ENCODE peak calls at places on chromosomes 3 and 15, in ten cellular contexts. O is esophagus squamous epithelium, N is heart right ventricle, Z is heart left ventricle, J is stomach, H is H1, X is mucosa of descending colon, C is H9, Y is mammary epithelial cell, L is right lobe of liver. F is an unnamed sample. For H3K4me1, the result is how much of the 10 kb centered on the place peaks cover.

GRCh38 chr3:50243552-50243895 is 7.5 kb downstream of the GNAI2 start:
- DNase-seq in O (no peak), N (no peak), Z (no peak), J (no peak), H (no peak), X (no peak), C (no peak), Y (no peak), L (no peak), F (no peak)

GRCh38 chr3:46393554-46394434 is 13.1 kb downstream of the CCR5AS start:
- DNase-seq in O (no peak), N (no peak), Z (no peak), J (no peak), H (no peak), X (no peak), C (peak), Y (peak), L (no peak), F (no peak)

GRCh38 chr3:24365168-24365567 is 129.5 kb downstream of the THRB start:
- DNase-seq in O (no peak), N (peak), Z (peak), J (peak), H (no peak), X (peak), C (no peak), Y (peak), L (peak), F (peak)

GRCh38 chr15:94266000-94266399 is 34.6 kb downstream of the MCTP2 start:
- DNase-seq in O (no peak), N (no peak), Z (no peak), J (no peak), H (no peak), X (no peak), C (no peak), Y (no peak), L (no peak), F (no peak)

GRCh38 chr3:109532257-109533216 is 195.2 kb upstream of the DPPA4 start:
- DNase-seq in O (no peak), N (no peak), Z (no peak), J (peak), H (peak), X (no peak), C (peak), Y (peak), L (no peak), F (no peak)

GRCh38 chr3:178072931-178073330 is 463.3 kb upstream of the KCNMB2 start:
- DNase-seq in O (no peak), N (no peak), Z (no peak), J (no peak), H (no peak), X (no peak), C (no peak), Y (no peak), L (no peak), F (no peak)

GRCh38 chr15:40372966-40373365 is 9.6 kb upstream of the KNSTRN start:
- DNase-seq in O (no peak), N (no peak), Z (no peak), J (no peak), H (no peak), X (no peak), C (no peak), Y (no peak), L (no peak), F (no peak)

GRCh38 chr3:143036557-143036956 is 35.2 kb downstream of the U2SURP start:
- DNase-seq in O (no peak), N (no peak), Z (no peak), J (no peak), H (no peak), X (no peak), C (no peak), Y (no peak), L (no peak), F (no peak)

GRCh38 chr15:38534691-38535090 is 29.9 kb downstream of the RASGRP1 start:
- DNase-seq in O (no peak), N (no peak), Z (no peak), J (no peak), H (no peak), X (no peak), C (no peak), Y (no peak), L (no peak), F (no peak)

GRCh38 chr15:96428742-96429141 is 98.2 kb downstream of the NR2F2 start:
- DNase-seq in O (no peak), N (peak), Z (peak), J (no peak), H (no peak), X (no peak), C (no peak), Y (peak), L (no peak), F (peak)

GRCh38 chr3:140206196-140207040 is 271.4 kb downstream of the CLSTN2 start:
- DNase-seq in O (no peak), N (peak), Z (no peak), J (no peak), H (no peak), X (no peak), C (peak), Y (peak), L (no peak), F (no peak)

GRCh38 chr3:33962383-33962782 is 164.0 kb downstream of the PDCD6IP start:
- DNase-seq in O (no peak), N (no peak), Z (no peak), J (no peak), H (no peak), X (no peak), C (no peak), Y (no peak), L (no peak), F (no peak)

GRCh38 chr3:100206687-100207086 is 54.1 kb upstream of the TBC1D23 start:
- DNase-seq in O (no peak), N (no peak), Z (no peak), J (no peak), H (no peak), X (no peak), C (no peak), Y (no peak), L (no peak), F (no peak)

GRCh38 chr15:96232335-96232734 is 98.2 kb upstream of the NR2F2 start:
- DNase-seq in O (no peak), N (no peak), Z (no peak), J (no peak), H (no peak), X (no peak), C (no peak), Y (peak), L (no peak), F (no peak)

GRCh38 chr15:43270676-43271306 is 4.1 kb upstream of the TGM5 start:
- DNase-seq in O (no peak), N (no peak), Z (no peak), J (no peak), H (no peak), X (no peak), C (no peak), Y (no peak), L (no peak), F (no peak)

GRCh38 chr3:69288161-69288895 is 97.6 kb downstream of the FRMD4B start:
- DNase-seq in O (no peak), N (no peak), Z (no peak), J (no peak), H (peak), X (no peak), C (peak), Y (peak), L (no peak), F (no peak)

GRCh38 chr3:63387568-63387967 is 109.5 kb downstream of the SYNPR start:
- DNase-seq in O (no peak), N (no peak), Z (no peak), J (no peak), H (no peak), X (no peak), C (no peak), Y (peak), L (no peak), F (no peak)

GRCh38 chr3:197734667-197735318 is 1.9 kb downstream of the RUBCN start:
- DNase-seq in O (no peak), N (no peak), Z (no peak), J (no peak), H (no peak), X (no peak), C (no peak), Y (no peak), L (no peak), F (no peak)

GRCh38 chr15:66835558-66835878 is 133.5 kb downstream of the SMAD6 start:
- DNase-seq in O (no peak), N (peak), Z (peak), J (no peak), H (no peak), X (no peak), C (no peak), Y (no peak), L (no peak), F (no peak)

GRCh38 chr3:106333911-106334618 is 465.3 kb upstream of the CBLB start:
- DNase-seq in O (no peak), N (no peak), Z (no peak), J (no peak), H (no peak), X (no peak), C (no peak), Y (peak), L (no peak), F (no peak)

GRCh38 chr3:133412511-133413165 is 12.8 kb downstream of the BFSP2 start:
- DNase-seq in O (no peak), N (no peak), Z (no peak), J (no peak), H (no peak), X (no peak), C (no peak), Y (no peak), L (no peak), F (no peak)

GRCh38 chr3:190577225-190577624 is 63.3 kb downstream of the IL1RAP start:
- DNase-seq in O (no peak), N (no peak), Z (no peak), J (no peak), H (no peak), X (no peak), C (no peak), Y (no peak), L (no peak), F (no peak)

GRCh38 chr15:31977812-31978662 is 52.3 kb upstream of the CHRNA7 start:
- DNase-seq in O (no peak), N (peak), Z (peak), J (peak), H (peak), X (peak), C (peak), Y (no peak), L (peak), F (peak)

GRCh38 chr3:47647550-47647949 is 68.9 kb upstream of the CSPG5 start:
- DNase-seq in O (no peak), N (no peak), Z (no peak), J (no peak), H (no peak), X (no peak), C (no peak), Y (no peak), L (no peak), F (no peak)

GRCh38 chr15:60351066-60351465 is 46.7 kb downstream of the ANXA2 start:
- DNase-seq in O (no peak), N (no peak), Z (no peak), J (no peak), H (no peak), X (no peak), C (no peak), Y (peak), L (no peak), F (no peak)

GRCh38 chr15:93943607-93944006 is 287.8 kb upstream of the MCTP2 start:
- DNase-seq in O (no peak), N (no peak), Z (no peak), J (no peak), H (no peak), X (no peak), C (no peak), Y (no peak), L (no peak), F (no peak)

GRCh38 chr15:66004618-66005262 is 135.4 kb downstream of the RAB11A start:
- DNase-seq in O (no peak), N (peak), Z (peak), J (no peak), H (no peak), X (peak), C (no peak), Y (peak), L (no peak), F (no peak)

GRCh38 chr3:126621627-126622345 is 33.1 kb downstream of the TXNRD3 start:
- DNase-seq in O (no peak), N (no peak), Z (no peak), J (no peak), H (no peak), X (no peak), C (no peak), Y (peak), L (no peak), F (no peak)

GRCh38 chr3:119745942-119746341 is 36.0 kb upstream of the NR1I2 start:
- DNase-seq in O (no peak), N (no peak), Z (no peak), J (no peak), H (no peak), X (no peak), C (no peak), Y (no peak), L (no peak), F (no peak)

GRCh38 chr15:25863067-25863967 is at the start of gene ATP10A:
- DNase-seq in O (no peak), N (peak), Z (no peak), J (no peak), H (peak), X (peak), C (peak), Y (no peak), L (no peak), F (no peak)

GRCh38 chr15:66651913-66652642 is 50.0 kb upstream of the SMAD6 start:
- DNase-seq in O (no peak), N (no peak), Z (no peak), J (peak), H (no peak), X (no peak), C (no peak), Y (no peak), L (peak), F (no peak)

GRCh38 chr3:134896141-134896540 is 101.1 kb downstream of the EPHB1 start:
- DNase-seq in O (no peak), N (no peak), Z (no peak), J (no peak), H (no peak), X (no peak), C (no peak), Y (no peak), L (no peak), F (no peak)

GRCh38 chr3:8307545-8308110 is 194.0 kb upstream of the LMCD1 start:
- DNase-seq in O (no peak), N (no peak), Z (no peak), J (no peak), H (no peak), X (no peak), C (no peak), Y (no peak), L (no peak), F (no peak)

GRCh38 chr3:111210003-111210699 is 138.5 kb downstream of the NECTIN3 start:
- DNase-seq in O (no peak), N (no peak), Z (no peak), J (no peak), H (no peak), X (no peak), C (no peak), Y (peak), L (no peak), F (no peak)

GRCh38 chr15:54097019-54097418 is 118.8 kb downstream of the UNC13C start:
- DNase-seq in O (no peak), N (no peak), Z (no peak), J (no peak), H (no peak), X (no peak), C (no peak), Y (no peak), L (no peak), F (no peak)

GRCh38 chr15:68982002-68982401 is 32.5 kb upstream of the NOX5 start:
- DNase-seq in O (no peak), N (no peak), Z (no peak), J (no peak), H (no peak), X (no peak), C (no peak), Y (no peak), L (no peak), F (no peak)

GRCh38 chr15:70516408-70517193 is 246.8 kb downstream of the UACA start:
- DNase-seq in O (no peak), N (no peak), Z (no peak), J (no peak), H (no peak), X (no peak), C (no peak), Y (no peak), L (no peak), F (no peak)
- TF ChIP-seq CTCF in O (no peak), N (no peak), Z (no peak), J (no peak), H (no peak), X (no peak), C (no peak), Y (no peak), L (no peak), F (peak)

DNA sequence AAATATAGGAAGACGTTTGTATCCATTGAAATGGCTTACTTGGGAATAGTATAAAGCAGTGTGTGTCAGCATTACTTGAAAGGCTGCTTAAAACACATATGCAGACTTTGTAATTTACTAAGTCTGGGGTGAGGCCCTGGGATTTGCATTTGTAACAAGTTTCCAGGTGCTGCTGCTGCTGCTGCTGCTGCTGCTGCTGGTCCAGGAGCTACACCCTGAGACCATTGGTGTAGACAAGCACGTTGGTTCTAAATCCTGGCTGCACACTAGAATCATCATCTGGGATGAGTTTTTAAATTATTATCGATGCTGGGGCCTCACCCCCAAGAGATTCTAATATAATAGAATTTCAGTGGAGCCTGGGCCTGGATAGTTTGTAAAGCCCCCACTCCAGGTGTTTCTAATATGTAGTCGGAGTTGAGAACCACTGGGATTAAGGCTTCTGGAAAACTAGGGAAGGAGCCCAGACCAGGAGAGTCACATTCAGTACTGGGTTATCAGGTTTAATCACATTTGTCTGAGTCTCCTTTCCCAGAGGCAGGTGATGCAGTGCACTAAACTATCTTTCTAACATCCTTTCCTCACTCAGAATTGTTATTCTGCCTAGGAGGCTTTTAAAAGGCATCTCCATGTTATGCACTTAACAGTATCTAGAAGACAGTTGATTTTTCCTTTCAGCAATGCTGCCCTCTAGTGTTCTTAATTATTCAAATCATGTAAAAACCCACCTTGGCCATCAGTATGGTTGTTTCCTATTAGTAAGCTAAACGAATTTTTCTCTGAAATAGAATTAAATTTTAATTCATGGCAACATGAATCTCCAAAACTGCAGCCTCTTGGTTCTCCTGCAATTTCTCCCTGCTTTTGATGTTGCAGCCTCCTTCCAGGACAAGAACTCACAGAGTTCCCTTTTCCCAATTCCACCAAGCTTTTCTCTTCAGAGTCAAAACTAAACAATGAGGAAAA is 45.4 kb downstream of the SSR3 start:
- DNase-seq in O (no peak), N (no peak), Z (no peak), J (no peak), H (no peak), X (no peak), C (no peak), Y (peak), L (no peak), F (peak)
- H3K4me1 ChIP-seq in O (under half), N (under half), Z (under half), J (under half), H (under half), X (under half), C (under half), Y (under half), L (under half), F (under half)

DNA sequence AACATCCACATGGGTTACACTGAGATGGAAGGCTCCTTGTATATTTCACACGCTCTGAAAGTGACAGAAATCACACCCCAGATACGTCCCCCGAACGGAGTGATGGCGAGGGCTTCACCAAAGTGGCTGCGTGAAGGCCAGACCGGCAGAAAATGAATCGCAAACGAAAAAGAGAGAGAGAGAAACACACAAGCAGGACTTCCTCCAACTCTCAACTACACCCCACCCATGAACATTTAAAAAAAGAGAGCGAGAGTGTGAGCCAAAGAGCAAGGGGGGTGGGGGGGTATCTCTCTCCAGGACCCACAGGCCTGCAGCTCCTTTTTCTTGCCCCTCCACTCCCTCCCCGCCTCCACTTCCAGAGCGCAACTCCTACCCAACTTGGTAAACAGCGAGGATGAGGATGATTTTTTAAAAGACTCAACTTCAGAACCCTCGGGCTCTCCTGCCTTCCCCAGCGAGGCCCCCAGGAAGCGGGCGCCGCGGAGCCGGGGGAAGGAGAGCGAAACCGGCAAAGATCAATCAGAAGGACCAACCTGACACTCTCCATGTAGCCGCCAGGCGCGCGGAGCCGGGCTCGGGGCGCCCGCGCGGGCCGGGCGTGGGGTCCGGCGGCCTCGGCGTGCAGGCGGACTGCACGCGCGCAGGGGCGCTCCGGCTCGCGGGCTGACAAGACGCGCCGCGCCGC is 519.1 kb downstream of the FOXP1 start:
- DNase-seq in O (no peak), N (peak), Z (peak), J (peak), H (peak), X (peak), C (no peak), Y (peak), L (peak), F (no peak)
- TF ChIP-seq CTCF in O (no peak), N (no peak), Z (no peak), J (no peak), H (no peak), X (no peak), C (no peak), Y (peak), L (no peak), F (no peak)

GRCh38 chr3:71064976-71065763 is 518.4 kb downstream of the FOXP1 start:
- DNase-seq in O (no peak), N (peak), Z (peak), J (peak), H (peak), X (peak), C (peak), Y (peak), L (peak), F (no peak)
- H3K4me1 ChIP-seq in O (under half), N (half or more), Z (under half), J (under half), H (under half), X (under half), C (under half), Y (half or more), L (under half), F (under half)

F was measured in Panc1.